ENCODE peak calls at places on chromosome 22, in five cellular contexts. One of them, this sample, is unnamed.

GRCh38 chr22:50293441-50294318 is 13.8 kb downstream of the PLXNB2 start:
- DNase-seq in stromal cell of bone marrow: no peak
- DNase-seq in Caco-2: peak
- DNase-seq in stimulated activated CD4-positive, alpha-beta T cell treated with anti-CD3 and anti-CD28 coated beads, Interleukin-12 subunit alpha, Interleukin-12 subunit beta, amount 100 ng/mL, for 48 hours: no peak
- DNase-seq in iPS-NIHi11: peak
- DNase-seq in this sample: no peak

GRCh38 chr22:42959472-42960145 is 55.3 kb downstream of the PACSIN2 start:
- DNase-seq in stromal cell of bone marrow: peak
- DNase-seq in stimulated activated CD4-positive, alpha-beta T cell treated with anti-CD3 and anti-CD28 coated beads, Interleukin-12 subunit alpha, Interleukin-12 subunit beta, amount 100 ng/mL, for 48 hours: no peak
- DNase-seq in iPS-NIHi11: no peak
- DNase-seq in Caco-2: peak
- DNase-seq in this sample: no peak

GRCh38 chr22:20015971-20016733 is 471 bp downstream of the ARVCF start:
- DNase-seq in Caco-2: peak
- DNase-seq in stromal cell of bone marrow: no peak
- DNase-seq in stimulated activated CD4-positive, alpha-beta T cell treated with anti-CD3 and anti-CD28 coated beads, Interleukin-12 subunit alpha, Interleukin-12 subunit beta, amount 100 ng/mL, for 48 hours: peak
- DNase-seq in iPS-NIHi11: peak
- DNase-seq in this sample: no peak

GRCh38 chr22:37782340-37783168 is 25.2 kb upstream of the GCAT start:
- DNase-seq in Caco-2: no peak
- DNase-seq in stimulated activated CD4-positive, alpha-beta T cell treated with anti-CD3 and anti-CD28 coated beads, Interleukin-12 subunit alpha, Interleukin-12 subunit beta, amount 100 ng/mL, for 48 hours: no peak
- DNase-seq in iPS-NIHi11: no peak
- DNase-seq in stromal cell of bone marrow: no peak
- DNase-seq in this sample: no peak

GRCh38 chr22:36455571-36456458 is 25.6 kb downstream of the TXN2 start:
- DNase-seq in stromal cell of bone marrow: no peak
- DNase-seq in Caco-2: no peak
- DNase-seq in iPS-NIHi11: no peak
- DNase-seq in stimulated activated CD4-positive, alpha-beta T cell treated with anti-CD3 and anti-CD28 coated beads, Interleukin-12 subunit alpha, Interleukin-12 subunit beta, amount 100 ng/mL, for 48 hours: no peak
- DNase-seq in this sample: no peak

GRCh38 chr22:26845016-26845728 is 187.8 kb downstream of the MIAT start:
- DNase-seq in stimulated activated CD4-positive, alpha-beta T cell treated with anti-CD3 and anti-CD28 coated beads, Interleukin-12 subunit alpha, Interleukin-12 subunit beta, amount 100 ng/mL, for 48 hours: no peak
- DNase-seq in Caco-2: no peak
- DNase-seq in stromal cell of bone marrow: no peak
- DNase-seq in iPS-NIHi11: no peak
- DNase-seq in this sample: no peak

GRCh38 chr22:17597217-17597616 is 31.3 kb downstream of the ATP6V1E1 start:
- DNase-seq in stimulated activated CD4-positive, alpha-beta T cell treated with anti-CD3 and anti-CD28 coated beads, Interleukin-12 subunit alpha, Interleukin-12 subunit beta, amount 100 ng/mL, for 48 hours: no peak
- DNase-seq in stromal cell of bone marrow: no peak
- DNase-seq in Caco-2: no peak
- DNase-seq in iPS-NIHi11: no peak
- DNase-seq in this sample: no peak

GRCh38 chr22:23180301-23180892 is at the start of gene BCR:
- DNase-seq in stimulated activated CD4-positive, alpha-beta T cell treated with anti-CD3 and anti-CD28 coated beads, Interleukin-12 subunit alpha, Interleukin-12 subunit beta, amount 100 ng/mL, for 48 hours: peak
- DNase-seq in Caco-2: peak
- DNase-seq in iPS-NIHi11: peak
- DNase-seq in stromal cell of bone marrow: peak
- DNase-seq in this sample: peak

GRCh38 chr22:30386608-30386959 is 627 bp downstream of the RNF215 start:
- DNase-seq in iPS-NIHi11: no peak
- DNase-seq in Caco-2: no peak
- DNase-seq in stromal cell of bone marrow: no peak
- DNase-seq in stimulated activated CD4-positive, alpha-beta T cell treated with anti-CD3 and anti-CD28 coated beads, Interleukin-12 subunit alpha, Interleukin-12 subunit beta, amount 100 ng/mL, for 48 hours: no peak
- DNase-seq in this sample: no peak

GRCh38 chr22:28464179-28464578 is 215.5 kb downstream of the TTC28 start:
- DNase-seq in iPS-NIHi11: no peak
- DNase-seq in stromal cell of bone marrow: no peak
- DNase-seq in stimulated activated CD4-positive, alpha-beta T cell treated with anti-CD3 and anti-CD28 coated beads, Interleukin-12 subunit alpha, Interleukin-12 subunit beta, amount 100 ng/mL, for 48 hours: no peak
- DNase-seq in Caco-2: no peak
- DNase-seq in this sample: no peak

GRCh38 chr22:20153945-20154344 is 3.1 kb upstream of the CCDC188 start:
- DNase-seq in stimulated activated CD4-positive, alpha-beta T cell treated with anti-CD3 and anti-CD28 coated beads, Interleukin-12 subunit alpha, Interleukin-12 subunit beta, amount 100 ng/mL, for 48 hours: no peak
- DNase-seq in iPS-NIHi11: peak
- DNase-seq in stromal cell of bone marrow: no peak
- DNase-seq in Caco-2: no peak
- DNase-seq in this sample: no peak

GRCh38 chr22:46763051-46763705 is 728 bp downstream of the TBC1D22A start:
- DNase-seq in iPS-NIHi11: no peak
- DNase-seq in stromal cell of bone marrow: no peak
- DNase-seq in Caco-2: no peak
- DNase-seq in stimulated activated CD4-positive, alpha-beta T cell treated with anti-CD3 and anti-CD28 coated beads, Interleukin-12 subunit alpha, Interleukin-12 subunit beta, amount 100 ng/mL, for 48 hours: no peak
- DNase-seq in this sample: peak

GRCh38 chr22:19694696-19695095 is 19.6 kb upstream of the SEPTIN5 start:
- DNase-seq in stromal cell of bone marrow: no peak
- DNase-seq in Caco-2: no peak
- DNase-seq in stimulated activated CD4-positive, alpha-beta T cell treated with anti-CD3 and anti-CD28 coated beads, Interleukin-12 subunit alpha, Interleukin-12 subunit beta, amount 100 ng/mL, for 48 hours: no peak
- DNase-seq in iPS-NIHi11: no peak
- DNase-seq in this sample: no peak

GRCh38 chr22:22508274-22509176 is at the start of gene ZNF280B:
- DNase-seq in stromal cell of bone marrow: peak
- DNase-seq in stimulated activated CD4-positive, alpha-beta T cell treated with anti-CD3 and anti-CD28 coated beads, Interleukin-12 subunit alpha, Interleukin-12 subunit beta, amount 100 ng/mL, for 48 hours: peak
- DNase-seq in iPS-NIHi11: peak
- DNase-seq in Caco-2: peak
- DNase-seq in this sample: peak

GRCh38 chr22:25777870-25778269 is 35.9 kb downstream of the MYO18B start:
- DNase-seq in stimulated activated CD4-positive, alpha-beta T cell treated with anti-CD3 and anti-CD28 coated beads, Interleukin-12 subunit alpha, Interleukin-12 subunit beta, amount 100 ng/mL, for 48 hours: no peak
- DNase-seq in stromal cell of bone marrow: peak
- DNase-seq in iPS-NIHi11: no peak
- DNase-seq in Caco-2: no peak
- DNase-seq in this sample: no peak

GRCh38 chr22:27108425-27109114 is 451.2 kb downstream of the MIAT start:
- DNase-seq in stimulated activated CD4-positive, alpha-beta T cell treated with anti-CD3 and anti-CD28 coated beads, Interleukin-12 subunit alpha, Interleukin-12 subunit beta, amount 100 ng/mL, for 48 hours: no peak
- DNase-seq in iPS-NIHi11: no peak
- DNase-seq in stromal cell of bone marrow: no peak
- DNase-seq in Caco-2: no peak
- DNase-seq in this sample: no peak

GRCh38 chr22:44331881-44332714 is 19.3 kb upstream of the SHISAL1 start:
- DNase-seq in iPS-NIHi11: peak
- DNase-seq in stimulated activated CD4-positive, alpha-beta T cell treated with anti-CD3 and anti-CD28 coated beads, Interleukin-12 subunit alpha, Interleukin-12 subunit beta, amount 100 ng/mL, for 48 hours: no peak
- DNase-seq in stromal cell of bone marrow: no peak
- DNase-seq in Caco-2: no peak
- DNase-seq in this sample: no peak

GRCh38 chr22:46362221-46362933 is 26.9 kb downstream of the TRMU start:
- DNase-seq in Caco-2: no peak
- DNase-seq in stimulated activated CD4-positive, alpha-beta T cell treated with anti-CD3 and anti-CD28 coated beads, Interleukin-12 subunit alpha, Interleukin-12 subunit beta, amount 100 ng/mL, for 48 hours: no peak
- DNase-seq in iPS-NIHi11: no peak
- DNase-seq in stromal cell of bone marrow: no peak
- DNase-seq in this sample: no peak

GRCh38 chr22:24046024-24046423 is 34.9 kb downstream of the CABIN1 start:
- DNase-seq in Caco-2: no peak
- DNase-seq in iPS-NIHi11: no peak
- DNase-seq in stromal cell of bone marrow: no peak
- DNase-seq in stimulated activated CD4-positive, alpha-beta T cell treated with anti-CD3 and anti-CD28 coated beads, Interleukin-12 subunit alpha, Interleukin-12 subunit beta, amount 100 ng/mL, for 48 hours: no peak
- DNase-seq in this sample: no peak

GRCh38 chr22:46458525-46458924 is 78.9 kb downstream of the CELSR1 start:
- DNase-seq in stimulated activated CD4-positive, alpha-beta T cell treated with anti-CD3 and anti-CD28 coated beads, Interleukin-12 subunit alpha, Interleukin-12 subunit beta, amount 100 ng/mL, for 48 hours: no peak
- DNase-seq in Caco-2: no peak
- DNase-seq in stromal cell of bone marrow: no peak
- DNase-seq in iPS-NIHi11: no peak
- DNase-seq in this sample: no peak

GRCh38 chr22:49993649-49994360 is 18.8 kb downstream of the IL17REL start:
- DNase-seq in stimulated activated CD4-positive, alpha-beta T cell treated with anti-CD3 and anti-CD28 coated beads, Interleukin-12 subunit alpha, Interleukin-12 subunit beta, amount 100 ng/mL, for 48 hours: no peak
- DNase-seq in iPS-NIHi11: no peak
- DNase-seq in Caco-2: no peak
- DNase-seq in stromal cell of bone marrow: no peak
- DNase-seq in this sample: no peak

GRCh38 chr22:39852799-39853198 is 40.8 kb downstream of the ENTHD1 start:
- DNase-seq in stimulated activated CD4-positive, alpha-beta T cell treated with anti-CD3 and anti-CD28 coated beads, Interleukin-12 subunit alpha, Interleukin-12 subunit beta, amount 100 ng/mL, for 48 hours: no peak
- DNase-seq in iPS-NIHi11: no peak
- DNase-seq in stromal cell of bone marrow: no peak
- DNase-seq in Caco-2: no peak
- DNase-seq in this sample: no peak

GRCh38 chr22:26669060-26669481 is 11.7 kb downstream of the MIAT start:
- DNase-seq in stimulated activated CD4-positive, alpha-beta T cell treated with anti-CD3 and anti-CD28 coated beads, Interleukin-12 subunit alpha, Interleukin-12 subunit beta, amount 100 ng/mL, for 48 hours: no peak
- DNase-seq in Caco-2: peak
- DNase-seq in stromal cell of bone marrow: no peak
- DNase-seq in iPS-NIHi11: no peak
- DNase-seq in this sample: no peak

GRCh38 chr22:26848244-26848920 is 191.0 kb downstream of the MIAT start:
- DNase-seq in Caco-2: no peak
- DNase-seq in stromal cell of bone marrow: peak
- DNase-seq in stimulated activated CD4-positive, alpha-beta T cell treated with anti-CD3 and anti-CD28 coated beads, Interleukin-12 subunit alpha, Interleukin-12 subunit beta, amount 100 ng/mL, for 48 hours: no peak
- DNase-seq in iPS-NIHi11: no peak
- DNase-seq in this sample: no peak

GRCh38 chr22:41862160-41862529 is 29.2 kb downstream of the SREBF2 start:
- DNase-seq in iPS-NIHi11: no peak
- DNase-seq in Caco-2: no peak
- DNase-seq in stromal cell of bone marrow: no peak
- DNase-seq in stimulated activated CD4-positive, alpha-beta T cell treated with anti-CD3 and anti-CD28 coated beads, Interleukin-12 subunit alpha, Interleukin-12 subunit beta, amount 100 ng/mL, for 48 hours: no peak
- DNase-seq in this sample: no peak

GRCh38 chr22:35202376-35202775 is 54.9 kb upstream of the HMGXB4 start:
- DNase-seq in stimulated activated CD4-positive, alpha-beta T cell treated with anti-CD3 and anti-CD28 coated beads, Interleukin-12 subunit alpha, Interleukin-12 subunit beta, amount 100 ng/mL, for 48 hours: no peak
- DNase-seq in Caco-2: no peak
- DNase-seq in iPS-NIHi11: no peak
- DNase-seq in stromal cell of bone marrow: no peak
- DNase-seq in this sample: no peak

GRCh38 chr22:47420211-47420610 is 657.8 kb downstream of the TBC1D22A start:
- DNase-seq in iPS-NIHi11: no peak
- DNase-seq in stromal cell of bone marrow: no peak
- DNase-seq in stimulated activated CD4-positive, alpha-beta T cell treated with anti-CD3 and anti-CD28 coated beads, Interleukin-12 subunit alpha, Interleukin-12 subunit beta, amount 100 ng/mL, for 48 hours: no peak
- DNase-seq in Caco-2: no peak
- DNase-seq in this sample: no peak

GRCh38 chr22:32708835-32709234 is 92.7 kb upstream of the TIMP3 start:
- DNase-seq in stimulated activated CD4-positive, alpha-beta T cell treated with anti-CD3 and anti-CD28 coated beads, Interleukin-12 subunit alpha, Interleukin-12 subunit beta, amount 100 ng/mL, for 48 hours: no peak
- DNase-seq in Caco-2: no peak
- DNase-seq in stromal cell of bone marrow: no peak
- DNase-seq in iPS-NIHi11: no peak
- DNase-seq in this sample: no peak

GRCh38 chr22:37633693-37634504 is 5.6 kb upstream of the SH3BP1 start:
- DNase-seq in stromal cell of bone marrow: peak
- DNase-seq in stimulated activated CD4-positive, alpha-beta T cell treated with anti-CD3 and anti-CD28 coated beads, Interleukin-12 subunit alpha, Interleukin-12 subunit beta, amount 100 ng/mL, for 48 hours: peak
- DNase-seq in iPS-NIHi11: peak
- DNase-seq in Caco-2: no peak
- DNase-seq in this sample: peak

GRCh38 chr22:39283312-39284141 is 35.9 kb downstream of the RPL3 start:
- DNase-seq in stromal cell of bone marrow: no peak
- DNase-seq in Caco-2: no peak
- DNase-seq in stimulated activated CD4-positive, alpha-beta T cell treated with anti-CD3 and anti-CD28 coated beads, Interleukin-12 subunit alpha, Interleukin-12 subunit beta, amount 100 ng/mL, for 48 hours: no peak
- DNase-seq in iPS-NIHi11: peak
- DNase-seq in this sample: no peak

GRCh38 chr22:50218996-50219727 is 18.4 kb downstream of the SELENOO start:
- DNase-seq in stromal cell of bone marrow: peak
- DNase-seq in iPS-NIHi11: peak
- DNase-seq in Caco-2: peak
- DNase-seq in stimulated activated CD4-positive, alpha-beta T cell treated with anti-CD3 and anti-CD28 coated beads, Interleukin-12 subunit alpha, Interleukin-12 subunit beta, amount 100 ng/mL, for 48 hours: no peak
- DNase-seq in this sample: no peak

GRCh38 chr22:46322711-46323110 is 12.8 kb upstream of the TRMU start:
- DNase-seq in Caco-2: no peak
- DNase-seq in stimulated activated CD4-positive, alpha-beta T cell treated with anti-CD3 and anti-CD28 coated beads, Interleukin-12 subunit alpha, Interleukin-12 subunit beta, amount 100 ng/mL, for 48 hours: no peak
- DNase-seq in stromal cell of bone marrow: no peak
- DNase-seq in iPS-NIHi11: no peak
- DNase-seq in this sample: no peak

GRCh38 chr22:41517172-41518047 is 26.9 kb downstream of the POLR3H start:
- DNase-seq in stimulated activated CD4-positive, alpha-beta T cell treated with anti-CD3 and anti-CD28 coated beads, Interleukin-12 subunit alpha, Interleukin-12 subunit beta, amount 100 ng/mL, for 48 hours: no peak
- DNase-seq in stromal cell of bone marrow: no peak
- DNase-seq in Caco-2: peak
- DNase-seq in iPS-NIHi11: peak
- DNase-seq in this sample: no peak

GRCh38 chr22:20976291-20976877 is 5.7 kb upstream of the LZTR1 start:
- DNase-seq in stromal cell of bone marrow: no peak
- DNase-seq in iPS-NIHi11: no peak
- DNase-seq in stimulated activated CD4-positive, alpha-beta T cell treated with anti-CD3 and anti-CD28 coated beads, Interleukin-12 subunit alpha, Interleukin-12 subunit beta, amount 100 ng/mL, for 48 hours: no peak
- DNase-seq in Caco-2: no peak
- DNase-seq in this sample: no peak

GRCh38 chr22:45879552-45879949 is 97.4 kb downstream of the WNT7B start:
- DNase-seq in stromal cell of bone marrow: no peak
- DNase-seq in stimulated activated CD4-positive, alpha-beta T cell treated with anti-CD3 and anti-CD28 coated beads, Interleukin-12 subunit alpha, Interleukin-12 subunit beta, amount 100 ng/mL, for 48 hours: no peak
- DNase-seq in iPS-NIHi11: no peak
- DNase-seq in Caco-2: peak
- DNase-seq in this sample: no peak

GRCh38 chr22:28955817-28956216 is 72.4 kb downstream of the ZNRF3 start:
- DNase-seq in stimulated activated CD4-positive, alpha-beta T cell treated with anti-CD3 and anti-CD28 coated beads, Interleukin-12 subunit alpha, Interleukin-12 subunit beta, amount 100 ng/mL, for 48 hours: peak
- DNase-seq in iPS-NIHi11: no peak
- DNase-seq in Caco-2: no peak
- DNase-seq in stromal cell of bone marrow: no peak
- DNase-seq in this sample: peak

GRCh38 chr22:29205598-29206371 is at the start of gene EMID1:
- DNase-seq in stromal cell of bone marrow: no peak
- DNase-seq in stimulated activated CD4-positive, alpha-beta T cell treated with anti-CD3 and anti-CD28 coated beads, Interleukin-12 subunit alpha, Interleukin-12 subunit beta, amount 100 ng/mL, for 48 hours: no peak
- DNase-seq in Caco-2: peak
- DNase-seq in iPS-NIHi11: peak
- DNase-seq in this sample: no peak

GRCh38 chr22:27331526-27332281 is 469.9 kb downstream of the MN1 start:
- DNase-seq in Caco-2: no peak
- DNase-seq in iPS-NIHi11: peak
- DNase-seq in stromal cell of bone marrow: peak
- DNase-seq in stimulated activated CD4-positive, alpha-beta T cell treated with anti-CD3 and anti-CD28 coated beads, Interleukin-12 subunit alpha, Interleukin-12 subunit beta, amount 100 ng/mL, for 48 hours: no peak
- DNase-seq in this sample: no peak